ENCODE peak calls at places on chromosomes 1 and 21, in five cellular contexts. E, M, H, W and Z are unnamed samples. For H3K79me2, the result is how much of the 10 kb centered on the place peaks cover.

GRCh38 chr1:236287757-236288619 is 6.2 kb upstream of the ERO1B start:
- DNase-seq in H (no peak), W (peak), E (no peak), M (no peak), Z (no peak)

GRCh38 chr1:28370220-28371010 is 875 bp downstream of the PHACTR4 start:
- DNase-seq in E (no peak), W (no peak), H (peak), M (no peak), Z (no peak)

GRCh38 chr1:209512821-209513220 is 70.7 kb upstream of the CAMK1G start:
- DNase-seq in H (no peak), M (no peak), W (no peak), E (no peak), Z (no peak)

GRCh38 chr1:8822383-8823294 is 5.2 kb upstream of the RERE start:
- DNase-seq in W (peak), E (peak), M (peak), H (peak), Z (peak)

GRCh38 chr1:208607616-208608015 is 363.4 kb upstream of the PLXNA2 start:
- DNase-seq in M (no peak), W (no peak), E (no peak), H (no peak), Z (no peak)

GRCh38 chr1:233689748-233690254 is 75.9 kb downstream of the KCNK1 start:
- DNase-seq in W (no peak), H (no peak), M (no peak), E (no peak), Z (peak)

GRCh38 chr1:17582124-17582768 is 42.7 kb downstream of the ARHGEF10L start:
- DNase-seq in E (no peak), M (peak), W (no peak), H (no peak), Z (no peak)

GRCh38 chr1:72186733-72187307 is 95.5 kb downstream of the NEGR1 start:
- DNase-seq in M (peak), E (peak), W (no peak), H (peak), Z (no peak)

GRCh38 chr1:217522280-217522679 is 108.6 kb downstream of the GPATCH2 start:
- DNase-seq in E (no peak), W (no peak), H (no peak), M (no peak), Z (no peak)

GRCh38 chr1:182193908-182194550 is 132.5 kb upstream of the ZNF648 start:
- DNase-seq in W (no peak), M (peak), H (peak), E (no peak), Z (no peak)

GRCh38 chr21:20942523-20942922 is 55.7 kb upstream of the NCAM2 start:
- DNase-seq in W (no peak), M (no peak), E (no peak), H (no peak), Z (no peak)

GRCh38 chr1:247390116-247390791 is 25.7 kb upstream of the NLRP3 start:
- DNase-seq in M (peak), W (peak), E (peak), H (peak), Z (peak)

GRCh38 chr1:212959266-212960220 is 9.2 kb downstream of the VASH2 start:
- DNase-seq in H (no peak), W (no peak), M (no peak), E (peak), Z (no peak)

GRCh38 chr1:226082959-226083302 is 20.4 kb downstream of the H3-3A start:
- DNase-seq in M (peak), H (peak), W (no peak), E (peak), Z (peak)

GRCh38 chr1:10210841-10211804 is 753 bp downstream of the KIF1B start:
- DNase-seq in M (peak), W (peak), E (peak), H (peak), Z (peak)

GRCh38 chr1:66250483-66250882 is 283.5 kb upstream of the SGIP1 start:
- DNase-seq in H (no peak), W (no peak), E (no peak), M (peak), Z (no peak)

GRCh38 chr1:66248746-66249145 is 285.2 kb upstream of the SGIP1 start:
- DNase-seq in H (no peak), W (no peak), E (no peak), M (peak), Z (no peak)

GRCh38 chr1:66251521-66251920 is 282.4 kb upstream of the SGIP1 start:
- DNase-seq in W (no peak), E (no peak), M (peak), H (no peak), Z (no peak)

GRCh38 chr1:66248257-66248656 is 285.7 kb upstream of the SGIP1 start:
- DNase-seq in M (no peak), H (no peak), W (no peak), E (no peak), Z (no peak)

DNA sequence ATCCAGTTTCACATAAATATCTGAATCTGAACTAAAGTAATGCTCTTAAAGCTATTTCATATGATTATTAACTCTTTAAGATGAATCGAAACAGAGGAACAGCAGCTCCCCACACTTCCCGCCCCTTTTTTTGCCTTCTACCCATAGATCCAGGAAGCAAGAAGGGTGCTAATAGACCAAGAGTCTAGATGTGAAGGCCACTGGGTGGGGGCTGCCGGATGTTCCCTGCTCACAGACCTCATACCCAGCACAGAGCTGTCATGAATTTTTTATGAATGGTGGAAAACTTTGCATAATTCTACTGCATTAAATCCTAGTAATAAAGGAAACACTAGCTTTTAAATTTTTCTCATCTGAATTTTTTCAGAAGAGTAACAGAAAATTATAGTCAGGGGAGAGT is 283.9 kb upstream of the SGIP1 start:
- DNase-seq in E (no peak), W (no peak), H (no peak), M (no peak), Z (no peak)
- TF ChIP-seq CTCF in E (no peak), W (no peak), H (no peak), M (no peak), Z (no peak)

DNA sequence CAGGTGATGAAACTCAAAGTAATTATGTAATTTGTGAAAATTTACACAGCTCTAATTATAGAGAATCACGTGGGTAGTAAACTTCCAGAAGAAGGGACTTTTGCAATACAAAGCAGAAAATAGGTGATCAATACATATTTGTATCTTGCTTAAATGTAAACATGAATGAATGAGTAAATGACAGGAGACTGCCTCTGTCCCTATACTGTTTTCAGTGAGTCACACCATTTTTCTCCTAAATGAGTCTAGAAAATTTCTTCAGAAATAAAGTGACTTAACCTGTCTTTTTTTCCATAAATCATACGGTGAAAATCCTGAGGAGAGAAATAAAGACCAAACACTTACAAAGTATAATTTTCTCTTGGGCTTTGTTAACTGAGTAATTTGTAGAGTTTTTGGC is 11.9 kb downstream of the RAP1A start:
- DNase-seq in W (no peak), M (no peak), E (no peak), H (no peak), Z (no peak)
- H3K79me2 ChIP-seq in W (half or more), M (half or more), E (half or more), H (half or more), Z (half or more)

GRCh38 chr21:35441868-35442582 is 392.9 kb upstream of the RUNX1 start:
- DNase-seq in E (no peak), W (no peak), M (no peak), H (no peak), Z (no peak)
- TF ChIP-seq CTCF in E (peak), W (peak), M (peak), H (peak), Z (no peak)

DNA sequence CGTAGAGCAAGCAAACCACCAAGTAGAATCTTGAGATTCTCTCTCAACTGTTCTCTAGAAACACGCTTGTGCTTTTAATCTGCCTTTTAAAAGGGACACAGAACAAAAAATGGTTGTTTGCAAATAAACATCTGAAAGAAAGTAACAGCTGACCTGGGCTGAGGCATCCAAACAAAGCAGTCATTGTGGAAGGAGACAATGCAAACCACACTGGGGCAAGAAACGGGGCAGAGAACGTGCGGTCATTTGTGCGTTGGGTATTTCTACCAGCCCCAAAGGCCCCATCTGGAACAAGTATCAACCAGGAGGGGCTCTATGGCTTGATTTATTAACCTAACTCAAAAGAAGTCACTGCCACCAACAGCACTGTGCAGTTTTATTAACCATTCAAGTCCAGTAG is 6.0 kb downstream of the STMN1 start:
- DNase-seq in M (no peak), E (no peak), W (no peak), H (no peak), Z (no peak)
- H3K79me2 ChIP-seq in M (under half), E (under half), W (half or more), H (under half), Z (under half)

GRCh38 chr1:40662864-40663263 is 2.6 kb downstream of the RIMS3 start:
- DNase-seq in M (peak), E (no peak), W (no peak), H (peak), Z (peak)

GRCh38 chr1:40664791-40665190 is 691 bp downstream of the RIMS3 start:
- DNase-seq in W (no peak), E (no peak), H (no peak), M (no peak), Z (no peak)

GRCh38 chr1:40663324-40664166 is 1.9 kb downstream of the RIMS3 start:
- DNase-seq in H (no peak), E (no peak), W (no peak), M (no peak), Z (no peak)

GRCh38 chr1:40664167-40664537 is 1.3 kb downstream of the RIMS3 start:
- DNase-seq in W (no peak), E (no peak), H (no peak), M (no peak), Z (no peak)

DNA sequence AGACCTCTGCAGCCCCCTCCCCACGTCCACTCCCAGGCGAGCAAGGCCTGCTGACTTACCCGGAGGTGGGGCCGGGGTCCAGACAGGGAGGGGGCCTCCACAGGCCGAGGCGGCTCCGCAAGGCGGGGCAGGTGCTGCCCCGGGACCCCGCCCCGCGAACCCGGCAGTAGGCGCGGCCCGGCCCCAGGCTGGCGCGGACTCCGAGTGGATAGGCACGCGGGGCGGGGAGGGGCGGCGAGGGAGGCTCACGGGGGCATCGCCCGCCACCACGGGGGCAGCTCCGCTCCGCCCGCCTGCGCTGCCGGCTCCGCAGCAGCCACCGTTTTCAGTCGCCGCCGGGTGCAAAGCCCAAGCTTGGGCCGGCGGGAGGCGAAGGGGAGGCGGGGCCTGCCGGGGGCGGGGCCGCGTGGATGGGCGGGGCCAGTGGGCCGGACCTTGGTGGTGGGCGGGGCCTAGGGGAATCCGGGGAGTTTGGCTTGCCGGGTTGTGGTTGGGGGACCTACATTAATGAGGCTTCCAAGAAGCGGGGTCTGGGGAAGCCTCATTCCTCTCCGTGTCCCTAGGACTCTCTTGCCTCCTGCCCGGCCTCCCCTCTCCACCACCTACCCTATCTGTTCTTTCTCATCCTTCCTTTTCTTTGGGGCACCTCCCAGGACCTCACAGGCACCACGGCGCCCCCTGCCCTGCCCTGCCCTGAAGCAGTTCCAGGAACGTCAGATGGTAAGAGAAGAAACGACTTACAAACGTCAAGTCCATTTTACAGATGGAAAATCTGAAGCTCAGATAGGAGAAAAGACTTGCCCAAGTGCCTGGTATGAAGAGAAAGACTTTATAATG is at the start of gene RIMS3:
- DNase-seq in H (peak), M (peak), W (peak), E (peak), Z (peak)
- TF ChIP-seq CTCF in H (no peak), M (no peak), W (peak), E (no peak), Z (no peak)

GRCh38 chr1:78009836-78010235 is 5.1 kb downstream of the DNAJB4 start:
- DNase-seq in W (no peak), M (peak), H (peak), E (peak), Z (no peak)
- H3K79me2 ChIP-seq in W (half or more), M (under half), H (half or more), E (half or more), Z (half or more)

GRCh38 chr21:14050121-14050520 is 160.6 kb downstream of the LIPI start:
- DNase-seq in W (no peak), E (no peak), M (no peak), H (peak), Z (no peak)

GRCh38 chr21:14058566-14058965 is 152.2 kb downstream of the LIPI start:
- DNase-seq in E (no peak), W (no peak), M (no peak), H (no peak), Z (no peak)

GRCh38 chr21:14056771-14057191 is 154.0 kb downstream of the LIPI start:
- DNase-seq in M (no peak), H (no peak), W (no peak), E (no peak), Z (no peak)

GRCh38 chr21:14057313-14057712 is 153.4 kb downstream of the LIPI start:
- DNase-seq in W (no peak), H (no peak), M (no peak), E (no peak), Z (no peak)

DNA sequence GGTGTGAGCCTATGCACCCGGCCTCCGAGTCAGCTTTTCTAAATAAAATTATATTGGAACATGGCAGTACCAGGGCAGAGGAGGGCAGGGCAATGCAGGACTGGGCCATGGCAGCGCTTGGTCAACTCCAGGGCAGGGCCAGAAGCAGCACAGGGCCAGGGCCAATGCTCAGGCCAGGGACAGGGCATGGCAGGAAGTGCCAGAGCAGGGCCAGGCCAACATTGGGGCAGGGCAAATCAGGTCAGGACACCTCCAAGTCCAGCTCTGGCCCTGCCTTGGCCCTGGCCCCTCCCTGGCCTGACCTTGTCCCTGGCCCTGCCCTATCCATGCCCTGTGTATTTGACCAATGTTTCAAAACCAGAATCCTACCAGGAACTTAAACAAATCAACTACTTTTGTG is 156.1 kb downstream of the LIPI start:
- DNase-seq in W (no peak), M (no peak), H (no peak), E (no peak), Z (no peak)
- TF ChIP-seq CTCF in W (no peak), M (no peak), H (no peak), E (no peak), Z (no peak)

GRCh38 chr1:13751985-13752384 is 52.0 kb downstream of the PRDM2 start:
- DNase-seq in W (no peak), H (no peak), M (no peak), E (no peak), Z (no peak)
- H3K79me2 ChIP-seq in W (half or more), H (half or more), M (half or more), E (half or more), Z (half or more)

GRCh38 chr1:79852004-79852403 is 845.5 kb upstream of the ADGRL4 start:
- DNase-seq in H (no peak), M (no peak), W (no peak), E (no peak), Z (no peak)
- TF ChIP-seq CTCF in H (no peak), M (peak), W (no peak), E (no peak), Z (peak)